ENCODE peak calls at places on chromosomes 6 and 20, in four cellular contexts. H is chondrocyte; L is activated CD4-positive, alpha-beta T cell treated with anti-CD3 and anti-CD28 coated beads, Interleukin-2, amount 50 U/mL, for 1 hour; E is amniotic epithelial cell. R is an unnamed sample.
A peak's percentile ranks its signal among the peaks of the same experiment; 100 is the strongest.

GRCh38 chr6:21479140-21479539 is 114.4 kb upstream of the SOX4 start:
- DNase-seq in E (peak; percentile 62), L (no peak), H (no peak), R (no peak)

GRCh38 chr20:61482425-61482887 is 230.4 kb downstream of the CDH4 start:
- DNase-seq in H (no peak), L (no peak), E (no peak), R (no peak)

GRCh38 chr6:87110639-87111038 is 15.7 kb upstream of the CGA start:
- DNase-seq in L (no peak), E (no peak), H (no peak), R (no peak)

GRCh38 chr6:158489441-158489840 is 70.5 kb upstream of the TMEM181 start:
- DNase-seq in L (no peak), H (no peak), E (no peak), R (no peak)

GRCh38 chr20:13458860-13459451 is 179.8 kb downstream of the TASP1 start:
- DNase-seq in L (no peak), E (peak; percentile 44), H (no peak), R (peak; percentile 12)

GRCh38 chr6:108565893-108566292 is 5.2 kb downstream of the FOXO3 start:
- DNase-seq in H (no peak), L (no peak), E (peak; percentile 77), R (no peak)

GRCh38 chr20:51480507-51481270 is 61.8 kb downstream of the NFATC2 start:
- DNase-seq in E (no peak), L (peak; percentile 41), H (no peak), R (no peak)

GRCh38 chr20:21125849-21126840 is at the start of gene KIZ:
- DNase-seq in H (peak; percentile 99), E (peak; percentile 89), L (peak; percentile 98), R (peak; percentile 85)

GRCh38 chr6:20688710-20689500 is 154.6 kb downstream of the CDKAL1 start:
- DNase-seq in H (no peak), E (peak; percentile 84), L (no peak), R (no peak)

GRCh38 chr6:44020148-44020547 is 107.1 kb downstream of the MRPL14 start:
- DNase-seq in H (no peak), E (no peak), L (no peak), R (no peak)

GRCh38 chr20:31869942-31870702 is at the start of the genes DUSP15 and TTLL9:
- DNase-seq in E (no peak), L (no peak), H (no peak), R (no peak)